ENCODE peak calls at places on chromosome 17, in seven cellular contexts. P is stomach, Q is adrenal gland, W is A549, F is breast epithelium, K is tibial nerve, U is IMR-90. E is an unnamed sample.

GRCh38 chr17:7281953-7282751 is 634 bp downstream of the SLC2A4 start:
- DNase-seq in P (no peak), Q (peak), W (no peak), F (no peak), K (no peak), U (no peak), E (peak)

GRCh38 chr17:34980353-34980680 is at the start of gene LIG3:
- DNase-seq in P (peak), Q (peak), W (peak), F (peak), K (peak), U (peak), E (peak)

GRCh38 chr17:79833744-79834574 is 5.3 kb downstream of the CBX4 start:
- DNase-seq in P (no peak), Q (no peak), W (no peak), F (no peak), K (no peak), U (no peak), E (no peak)

GRCh38 chr17:16026895-16027294 is 27.3 kb downstream of the TTC19 start:
- DNase-seq in P (no peak), Q (no peak), W (no peak), F (no peak), K (no peak), U (no peak), E (no peak)

GRCh38 chr17:27746881-27747280 is 53.4 kb downstream of the NOS2 start:
- DNase-seq in P (no peak), Q (no peak), W (no peak), F (no peak), K (no peak), U (no peak), E (no peak)

GRCh38 chr17:43021739-43022512 is at the start of gene VAT1:
- DNase-seq in P (peak), Q (peak), W (peak), F (peak), K (peak), U (peak), E (peak)

GRCh38 chr17:37708616-37709212 is 36.1 kb downstream of the HNF1B start:
- DNase-seq in P (peak), Q (no peak), W (peak), F (no peak), K (no peak), U (peak), E (no peak)

GRCh38 chr17:76009447-76009846 is 8.8 kb downstream of the CDK3 start:
- DNase-seq in P (no peak), Q (no peak), W (no peak), F (no peak), K (no peak), U (no peak), E (no peak)

GRCh38 chr17:9185142-9185541 is 163.8 kb downstream of the NTN1 start:
- DNase-seq in P (no peak), Q (no peak), W (no peak), F (no peak), K (no peak), U (no peak), E (no peak)

GRCh38 chr17:2693561-2694380 is 17.8 kb downstream of the CLUH start:
- DNase-seq in P (no peak), Q (no peak), W (no peak), F (peak), K (no peak), U (no peak), E (peak)

GRCh38 chr17:62970617-62971016 is 4.6 kb downstream of the TANC2 start:
- DNase-seq in P (no peak), Q (no peak), W (no peak), F (no peak), K (no peak), U (no peak), E (no peak)

GRCh38 chr17:80421381-80422090 is 6.6 kb downstream of the ENDOV start:
- DNase-seq in P (no peak), Q (no peak), W (no peak), F (no peak), K (no peak), U (no peak), E (no peak)

GRCh38 chr17:36133629-36134259 is 30.1 kb downstream of the CCL4 start:
- DNase-seq in P (no peak), Q (no peak), W (peak), F (no peak), K (no peak), U (no peak), E (no peak)

GRCh38 chr17:81487487-81488275 is 24.9 kb downstream of the ACTG1 start:
- DNase-seq in P (peak), Q (peak), W (peak), F (no peak), K (peak), U (peak), E (peak)

GRCh38 chr17:34859652-34860051 is 101.6 kb downstream of the CCT6B start:
- DNase-seq in P (no peak), Q (no peak), W (no peak), F (no peak), K (no peak), U (no peak), E (no peak)

GRCh38 chr17:73292031-73292531 is 19.7 kb downstream of the CDC42EP4 start:
- DNase-seq in P (peak), Q (peak), W (peak), F (no peak), K (no peak), U (peak), E (no peak)

DNA sequence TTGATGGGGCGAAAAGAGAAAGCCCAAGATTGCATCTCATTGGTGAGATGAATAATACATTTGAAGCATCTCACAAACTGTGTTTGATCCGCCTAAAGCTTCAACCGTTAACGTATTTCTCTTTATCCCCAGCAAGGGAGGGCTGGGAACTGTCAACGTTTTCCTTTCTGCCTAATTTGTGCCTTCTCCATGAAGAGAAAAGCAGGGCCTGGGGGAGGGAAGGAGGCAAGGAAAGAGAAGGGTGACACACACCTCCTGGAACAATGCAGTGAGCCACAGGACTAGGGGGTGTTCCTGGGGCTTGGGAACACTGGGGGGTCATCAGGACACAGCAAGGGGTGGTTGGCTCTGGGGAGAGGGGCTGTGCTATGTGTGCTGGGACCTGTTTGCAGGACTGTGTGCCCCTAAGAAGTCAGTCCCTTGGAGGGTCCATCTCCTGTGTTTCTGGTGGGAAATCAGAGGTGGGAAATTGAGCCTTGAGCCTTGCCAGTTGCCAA is 18.4 kb upstream of the PIPOX start:
- DNase-seq in P (no peak), Q (no peak), W (no peak), F (no peak), K (no peak), U (no peak), E (no peak)
- H3K4me3 ChIP-seq in P (no peak), Q (no peak), W (no peak), F (no peak), K (no peak), U (no peak), E (no peak)

GRCh38 chr17:5418858-5419355 is 555 bp downstream of the NUP88 start:
- DNase-seq in P (peak), Q (peak), W (peak), F (no peak), K (no peak), U (peak), E (peak)

GRCh38 chr17:5416886-5417285 is 2.6 kb downstream of the NUP88 start:
- DNase-seq in P (no peak), Q (no peak), W (no peak), F (no peak), K (no peak), U (no peak), E (no peak)

GRCh38 chr17:5422505-5422904 is 2.5 kb downstream of the RPAIN start:
- DNase-seq in P (no peak), Q (no peak), W (peak), F (no peak), K (no peak), U (peak), E (no peak)

GRCh38 chr17:5419356-5419958 is at the start of gene NUP88:
- DNase-seq in P (peak), Q (peak), W (peak), F (peak), K (peak), U (peak), E (peak)

GRCh38 chr17:5419959-5420653 is at the start of gene RPAIN:
- DNase-seq in P (peak), Q (peak), W (peak), F (peak), K (peak), U (peak), E (peak)
- TF ChIP-seq POLR2A in P (peak), Q (peak), W (peak), F (no peak), K (peak), U (no peak), E (no peak)

GRCh38 chr17:83194761-83195329 is 115.4 kb downstream of the METRNL start:
- DNase-seq in P (no peak), Q (peak), W (no peak), F (peak), K (peak), U (no peak), E (no peak)

GRCh38 chr17:83192161-83192788 is 112.9 kb downstream of the METRNL start:
- DNase-seq in P (no peak), Q (no peak), W (no peak), F (peak), K (peak), U (peak), E (peak)

GRCh38 chr17:83195330-83196087 is 116.1 kb downstream of the METRNL start:
- DNase-seq in P (peak), Q (peak), W (no peak), F (peak), K (peak), U (no peak), E (peak)

GRCh38 chr17:83194189-83194565 is 114.8 kb downstream of the METRNL start:
- DNase-seq in P (no peak), Q (peak), W (no peak), F (peak), K (peak), U (no peak), E (peak)

GRCh38 chr17:83193336-83194188 is 114.2 kb downstream of the METRNL start:
- DNase-seq in P (peak), Q (peak), W (no peak), F (peak), K (peak), U (no peak), E (peak)
- H3K4me3 ChIP-seq in P (no peak), Q (no peak), W (no peak), F (peak), K (no peak), U (no peak), E (no peak)

DNA sequence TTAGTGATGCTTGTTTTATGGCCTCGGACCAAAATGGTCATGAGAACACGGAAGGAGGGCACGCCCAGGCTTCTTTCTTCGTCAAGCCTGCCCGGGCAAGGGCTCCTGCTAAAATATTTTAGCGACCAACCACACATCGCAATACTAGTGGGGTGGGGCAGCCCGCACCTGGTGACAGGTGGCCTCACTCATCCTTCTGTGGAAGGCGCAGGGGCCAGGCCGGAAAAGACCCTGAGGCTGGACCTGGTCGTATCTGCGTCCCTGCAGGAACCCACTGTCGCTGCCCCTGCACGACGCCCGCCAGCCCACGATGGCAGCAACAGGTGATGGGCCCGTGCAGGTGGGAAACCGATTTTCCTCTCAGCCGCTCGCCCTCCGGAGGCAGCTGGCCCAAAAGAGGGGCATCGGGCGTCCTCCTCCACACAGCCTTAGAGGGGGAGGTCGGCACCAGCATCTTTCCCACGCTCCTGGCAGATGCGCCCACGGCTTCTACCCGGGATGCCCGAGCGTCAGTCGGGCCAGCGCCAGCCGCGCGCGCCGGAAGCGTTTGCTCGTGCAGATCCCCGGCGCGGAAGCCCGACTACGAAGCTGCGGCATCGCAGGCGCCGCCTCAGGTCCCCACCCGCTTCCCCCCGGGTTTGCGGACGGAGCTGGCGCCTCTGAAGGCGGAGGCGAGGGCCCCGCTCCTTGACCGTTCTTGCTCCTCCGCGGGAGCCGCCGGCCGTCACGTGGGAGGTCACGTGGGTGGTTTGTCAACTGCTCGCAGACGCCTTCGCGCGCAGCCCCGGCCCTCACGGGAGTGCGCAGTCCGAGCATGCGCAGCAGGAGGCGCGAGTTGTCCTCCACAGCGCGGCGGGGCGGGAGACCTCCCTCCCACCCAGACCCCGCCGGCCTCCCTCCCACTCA is 22.8 kb upstream of the FOXK2 start:
- DNase-seq in P (peak), Q (peak), W (peak), F (peak), K (peak), U (peak), E (peak)
- TF ChIP-seq POLR2A in P (no peak), Q (peak), W (peak), F (peak), K (peak), U (peak), E (no peak)

DNA sequence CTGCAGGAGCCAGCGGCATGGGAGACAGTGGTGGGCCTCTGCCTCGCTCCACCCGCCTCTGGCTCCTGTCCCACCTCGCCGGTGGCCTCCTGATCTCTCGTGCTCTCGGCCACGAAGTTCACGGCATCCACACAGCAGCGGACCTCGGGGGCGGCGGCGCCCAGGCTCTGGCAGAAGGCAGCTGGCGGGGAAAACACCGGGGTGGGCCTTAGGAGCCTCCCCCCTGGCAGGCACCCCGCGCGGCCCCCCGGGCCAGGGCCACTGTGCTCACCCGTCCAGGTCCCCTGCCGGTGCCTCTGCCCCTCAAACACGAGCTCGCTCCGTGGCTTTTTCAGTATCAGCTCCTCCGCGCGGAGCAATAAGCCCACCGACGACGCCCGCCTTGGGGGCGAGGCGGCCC is 409 bp upstream of the C17orf107 start:
- DNase-seq in P (no peak), Q (no peak), W (no peak), F (no peak), K (no peak), U (no peak), E (no peak)
- H3K4me3 ChIP-seq in P (peak), Q (peak), W (no peak), F (peak), K (peak), U (no peak), E (no peak)

GRCh38 chr17:21285164-21286065 is 904 bp downstream of the MAP2K3 start:
- DNase-seq in P (peak), Q (peak), W (no peak), F (no peak), K (no peak), U (peak), E (peak)

GRCh38 chr17:21283482-21284318 is 811 bp upstream of the MAP2K3 start:
- DNase-seq in P (peak), Q (peak), W (no peak), F (no peak), K (no peak), U (peak), E (peak)

GRCh38 chr17:21282850-21283249 is 1.7 kb upstream of the MAP2K3 start:
- DNase-seq in P (no peak), Q (no peak), W (no peak), F (no peak), K (no peak), U (no peak), E (no peak)

GRCh38 chr17:21286066-21286770 is 1.7 kb downstream of the MAP2K3 start:
- DNase-seq in P (peak), Q (peak), W (peak), F (peak), K (peak), U (peak), E (peak)

GRCh38 chr17:21284319-21285163 is at the start of gene MAP2K3:
- DNase-seq in P (peak), Q (peak), W (peak), F (peak), K (peak), U (peak), E (peak)
- TF ChIP-seq POLR2A in P (no peak), Q (peak), W (peak), F (peak), K (peak), U (peak), E (no peak)

GRCh38 chr17:67619555-67619954 is 98.2 kb upstream of the NOL11 start:
- DNase-seq in P (no peak), Q (peak), W (no peak), F (no peak), K (no peak), U (no peak), E (no peak)
- H3K4me3 ChIP-seq in P (no peak), Q (no peak), W (no peak), F (no peak), K (no peak), U (no peak), E (no peak)